ENCODE peak calls at places on chromosomes 13 and 19, in ten cellular contexts. Z is heart left ventricle, T is K562, V is foreskin keratinocyte, Q is tibial nerve, K is mammary epithelial cell, X is breast epithelium, F is suprapubic skin, U is endothelial cell of umbilical vein, H is GM23248. A is an unnamed sample.
A peak's percentile ranks its signal among the peaks of the same experiment; 100 is the strongest.

GRCh38 chr19:46404884-46405658 is 8.3 kb downstream of the CCDC8 start:
- DNase-seq in Z (no peak), T (peak; percentile 69), V (no peak), Q (no peak), K (no peak), X (peak; percentile 53), F (no peak), U (no peak), H (no peak), A (no peak)

GRCh38 chr13:30186644-30187431 is 120.5 kb downstream of the KATNAL1 start:
- DNase-seq in Z (no peak), T (no peak), V (no peak), Q (no peak), K (no peak), X (no peak), F (no peak), U (no peak), H (no peak), A (no peak)

GRCh38 chr13:78625384-78625783 is 22.0 kb upstream of the POU4F1 start:
- DNase-seq in Z (no peak), T (no peak), V (no peak), Q (no peak), K (no peak), X (no peak), F (no peak), U (no peak), H (no peak), A (no peak)

GRCh38 chr19:46189971-46190335 is 39.6 kb upstream of the IGFL1 start:
- DNase-seq in Z (no peak), T (no peak), V (no peak), Q (no peak), K (no peak), X (no peak), F (no peak), U (no peak), H (no peak), A (no peak)

GRCh38 chr19:36685835-36686234 is 1.6 kb upstream of the ZNF567 start:
- DNase-seq in Z (no peak), T (no peak), V (no peak), Q (no peak), K (no peak), X (no peak), F (no peak), U (no peak), H (no peak), A (no peak)

GRCh38 chr13:66831317-66831716 is 398.8 kb downstream of the PCDH9 start:
- DNase-seq in Z (no peak), T (no peak), V (no peak), Q (no peak), K (no peak), X (no peak), F (no peak), U (no peak), H (no peak), A (no peak)

GRCh38 chr13:107231941-107232340 is 664.0 kb upstream of the ARGLU1 start:
- DNase-seq in Z (no peak), T (no peak), V (no peak), Q (no peak), K (no peak), X (no peak), F (no peak), U (no peak), H (no peak), A (peak; percentile 34)

GRCh38 chr19:11195169-11195568 is 2.2 kb downstream of the KANK2 start:
- DNase-seq in Z (peak; percentile 47), T (no peak), V (no peak), Q (no peak), K (no peak), X (no peak), F (no peak), U (no peak), H (peak; percentile 43), A (no peak)

GRCh38 chr19:50759886-50760285 is 10.4 kb upstream of the GPR32 start:
- DNase-seq in Z (no peak), T (peak; percentile 47), V (no peak), Q (no peak), K (no peak), X (no peak), F (no peak), U (peak; percentile 22), H (peak; percentile 45), A (peak; percentile 23)

GRCh38 chr13:114313061-114313860 is 1.0 kb upstream of the CHAMP1 start:
- DNase-seq in Z (no peak), T (no peak), V (no peak), Q (no peak), K (no peak), X (no peak), F (no peak), U (peak; percentile 29), H (peak; percentile 41), A (no peak)

DNA sequence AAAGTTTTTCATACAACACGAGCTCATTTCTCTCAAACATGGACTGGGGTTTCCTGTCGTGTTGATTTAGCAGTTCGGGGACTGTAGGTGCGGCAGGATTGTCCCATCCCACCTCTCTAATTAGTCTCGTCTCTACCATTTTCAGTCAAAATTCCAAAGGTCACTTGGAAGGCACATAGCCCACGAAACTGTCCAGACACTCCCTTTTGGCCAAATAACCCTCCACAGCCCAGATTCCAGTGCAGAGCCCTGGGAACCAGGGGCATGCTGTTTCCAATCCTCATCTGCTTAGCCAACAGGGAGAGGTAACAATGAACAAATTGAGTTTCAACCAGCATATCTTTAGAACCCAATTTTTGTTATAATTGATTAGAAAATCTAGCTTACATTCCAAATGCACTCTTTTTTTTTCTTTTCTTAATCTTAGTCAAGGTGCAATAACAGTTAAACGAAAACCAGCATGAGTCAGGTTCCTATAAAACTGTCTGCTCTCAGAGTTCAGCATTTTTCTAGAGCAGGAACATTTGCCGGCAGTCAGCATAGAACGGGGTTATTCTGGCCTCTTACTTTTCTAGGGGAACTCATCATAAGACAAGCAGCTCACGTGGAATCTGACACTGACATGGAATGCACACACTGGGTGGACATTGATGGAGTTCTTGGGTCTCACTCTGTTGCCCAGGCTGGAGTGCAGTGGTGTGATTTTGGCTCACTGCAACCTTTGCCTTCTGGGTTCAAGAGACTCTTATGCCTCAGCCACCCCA is 14.4 kb upstream of the CEBPA start:
- DNase-seq in Z (no peak), T (no peak), V (no peak), Q (no peak), K (no peak), X (no peak), F (no peak), U (no peak), H (no peak), A (no peak)
- H3K4me1 ChIP-seq in Z (no peaks in the 10 kb centered on the region), T (no peaks in the 10 kb centered on the region), V (no peaks in the 10 kb centered on the region), Q (no peaks in the 10 kb centered on the region), K (no peaks in the 10 kb centered on the region), X (no peaks in the 10 kb centered on the region), F (peaks cover 6% of the 10 kb centered on the region), U (no peaks in the 10 kb centered on the region), H (no peaks in the 10 kb centered on the region), A (no peaks in the 10 kb centered on the region)

DNA sequence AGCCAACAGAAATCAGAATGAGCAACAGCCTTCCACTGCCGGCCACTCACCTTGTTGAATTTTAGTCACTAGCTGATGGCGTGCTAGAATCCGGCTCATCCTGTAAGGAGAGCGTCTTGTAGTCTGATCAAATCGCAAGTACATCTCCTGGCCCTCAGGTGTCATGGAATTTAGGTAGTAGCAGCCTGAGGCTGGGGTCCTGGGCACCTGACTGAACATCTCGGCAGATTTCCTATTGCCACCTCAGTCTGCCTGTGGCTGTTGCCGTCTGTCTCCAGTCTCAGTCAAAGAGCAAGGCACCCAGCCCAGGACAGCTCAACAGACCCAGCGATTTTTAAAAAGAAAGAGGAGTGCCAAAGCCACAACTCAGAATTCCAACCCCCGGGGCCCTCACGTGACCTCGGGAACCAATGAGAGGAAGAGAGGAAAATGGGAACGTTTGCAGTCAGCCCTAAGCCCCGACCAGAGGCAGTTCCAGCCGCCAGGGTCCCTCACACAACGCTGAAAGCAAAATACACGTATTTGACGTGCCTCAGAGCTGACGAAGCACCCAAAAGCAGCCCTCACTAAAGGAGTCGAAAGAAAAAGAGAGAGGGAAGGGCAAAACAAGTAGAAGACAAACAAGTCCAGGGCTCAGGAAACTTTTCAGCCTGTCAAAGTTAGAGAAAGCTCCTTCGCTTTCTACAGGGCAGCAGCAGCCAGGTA is at the start of gene STARD13:
- DNase-seq in Z (peak; percentile 95), T (peak; percentile 13), V (peak; percentile 94), Q (peak; percentile 95), K (peak; percentile 96), X (peak; percentile 93), F (peak; percentile 96), U (peak; percentile 98), H (peak; percentile 99), A (peak; percentile 87)
- H3K4me1 ChIP-seq in Z (peaks cover 35% of the 10 kb centered on the region), T (no peaks in the 10 kb centered on the region), V (peaks cover 32% of the 10 kb centered on the region), Q (no peaks in the 10 kb centered on the region), K (peaks cover 29% of the 10 kb centered on the region), X (no peaks in the 10 kb centered on the region), F (peaks cover 44% of the 10 kb centered on the region), U (peaks cover 30% of the 10 kb centered on the region), H (peaks cover 35% of the 10 kb centered on the region), A (no peaks in the 10 kb centered on the region)

GRCh38 chr13:35917942-35918645 is 213.1 kb downstream of the DCLK1 start:
- DNase-seq in Z (no peak), T (no peak), V (no peak), Q (no peak), K (no peak), X (no peak), F (no peak), U (no peak), H (peak; percentile 72), A (no peak)

GRCh38 chr13:35917252-35917941 is 213.8 kb downstream of the DCLK1 start:
- DNase-seq in Z (no peak), T (no peak), V (no peak), Q (no peak), K (no peak), X (no peak), F (no peak), U (no peak), H (no peak), A (no peak)

GRCh38 chr13:35916186-35916585 is 215.0 kb downstream of the DCLK1 start:
- DNase-seq in Z (no peak), T (no peak), V (no peak), Q (no peak), K (no peak), X (no peak), F (no peak), U (no peak), H (no peak), A (no peak)

GRCh38 chr13:35923347-35923746 is 207.8 kb downstream of the DCLK1 start:
- DNase-seq in Z (no peak), T (no peak), V (peak; percentile 14), Q (no peak), K (peak; percentile 45), X (no peak), F (no peak), U (peak; percentile 19), H (peak; percentile 84), A (no peak)

GRCh38 chr13:35920816-35921215 is 210.4 kb downstream of the DCLK1 start:
- DNase-seq in Z (no peak), T (no peak), V (no peak), Q (no peak), K (no peak), X (no peak), F (no peak), U (no peak), H (no peak), A (no peak)
- H3K4me1 ChIP-seq in Z (no peaks in the 10 kb centered on the region), T (no peaks in the 10 kb centered on the region), V (no peaks in the 10 kb centered on the region), Q (no peaks in the 10 kb centered on the region), K (peaks cover 14% of the 10 kb centered on the region), X (no peaks in the 10 kb centered on the region), F (peaks cover 5% of the 10 kb centered on the region), U (peaks cover 3% of the 10 kb centered on the region), H (peaks cover 43% of the 10 kb centered on the region), A (no peaks in the 10 kb centered on the region)

DNA sequence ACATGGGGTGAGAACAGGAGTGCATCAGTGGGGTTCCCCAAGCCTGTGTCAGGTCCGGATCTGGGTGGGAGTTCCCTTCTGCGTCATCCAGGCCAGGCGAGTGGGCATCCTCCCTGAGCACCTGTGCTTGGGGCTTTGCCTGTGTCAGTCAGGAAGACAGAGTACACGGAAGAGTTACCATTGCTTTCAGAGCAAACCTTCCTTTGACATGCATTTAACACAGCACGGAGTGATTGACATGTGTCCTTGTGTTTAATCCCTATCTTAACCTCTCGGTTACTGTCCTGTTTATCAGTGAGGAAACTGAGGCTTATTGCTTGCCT is 47.6 kb downstream of the CAPN12 start:
- DNase-seq in Z (no peak), T (no peak), V (no peak), Q (no peak), K (no peak), X (no peak), F (no peak), U (no peak), H (no peak), A (no peak)
- H3K4me1 ChIP-seq in Z (peaks cover 100% of the 10 kb centered on the region), T (peaks cover 3% of the 10 kb centered on the region), V (peaks cover 51% of the 10 kb centered on the region), Q (no peaks in the 10 kb centered on the region), K (peaks cover 92% of the 10 kb centered on the region), X (peaks cover 35% of the 10 kb centered on the region), F (peaks cover 100% of the 10 kb centered on the region), U (peaks cover 34% of the 10 kb centered on the region), H (peaks cover 29% of the 10 kb centered on the region), A (peaks cover 11% of the 10 kb centered on the region)